ENCODE peak calls at places on chromosomes 6 and 20, in seven cellular contexts. One of them, this sample, is unnamed.

GRCh38 chr6:138782243-138782642 is 8.7 kb downstream of the CCDC28A start:
- DNase-seq in breast epithelium: no peak
- DNase-seq in OCI-LY7: no peak
- DNase-seq in heart left ventricle: no peak
- DNase-seq in heart right ventricle: no peak
- DNase-seq in CD8-positive, alpha-beta memory T cell: no peak
- DNase-seq in esophagus muscularis mucosa: no peak
- DNase-seq in this sample: no peak

GRCh38 chr6:167096991-167097390 is 25.9 kb upstream of the CCR6 start:
- DNase-seq in heart right ventricle: no peak
- DNase-seq in CD8-positive, alpha-beta memory T cell: no peak
- DNase-seq in heart left ventricle: no peak
- DNase-seq in esophagus muscularis mucosa: peak; percentile 45
- DNase-seq in OCI-LY7: no peak
- DNase-seq in breast epithelium: no peak
- DNase-seq in this sample: no peak

GRCh38 chr20:63652192-63652980 is 838 bp downstream of the STMN3 start:
- DNase-seq in OCI-LY7: no peak
- DNase-seq in CD8-positive, alpha-beta memory T cell: peak; percentile 69
- DNase-seq in esophagus muscularis mucosa: no peak
- DNase-seq in breast epithelium: no peak
- DNase-seq in heart left ventricle: peak; percentile 46
- DNase-seq in heart right ventricle: peak; percentile 39
- DNase-seq in this sample: no peak

GRCh38 chr20:63775096-63775978 is 35.8 kb downstream of the SLC2A4RG start:
- DNase-seq in breast epithelium: no peak
- DNase-seq in heart left ventricle: no peak
- DNase-seq in heart right ventricle: peak; percentile 55
- DNase-seq in esophagus muscularis mucosa: no peak
- DNase-seq in OCI-LY7: peak; percentile 53
- DNase-seq in CD8-positive, alpha-beta memory T cell: peak; percentile 58
- DNase-seq in this sample: no peak

GRCh38 chr6:57198926-57199636 is 23.0 kb downstream of the RAB23 start:
- DNase-seq in CD8-positive, alpha-beta memory T cell: no peak
- DNase-seq in heart left ventricle: no peak
- DNase-seq in esophagus muscularis mucosa: no peak
- DNase-seq in breast epithelium: no peak
- DNase-seq in OCI-LY7: no peak
- DNase-seq in heart right ventricle: no peak
- DNase-seq in this sample: no peak

GRCh38 chr6:122821095-122821494 is 32.0 kb downstream of the SMPDL3A start:
- DNase-seq in breast epithelium: no peak
- DNase-seq in CD8-positive, alpha-beta memory T cell: no peak
- DNase-seq in heart right ventricle: no peak
- DNase-seq in heart left ventricle: no peak
- DNase-seq in OCI-LY7: no peak
- DNase-seq in esophagus muscularis mucosa: no peak
- DNase-seq in this sample: no peak

GRCh38 chr6:133070410-133071043 is 170.6 kb upstream of the EYA4 start:
- DNase-seq in CD8-positive, alpha-beta memory T cell: no peak
- DNase-seq in heart left ventricle: no peak
- DNase-seq in OCI-LY7: no peak
- DNase-seq in breast epithelium: no peak
- DNase-seq in esophagus muscularis mucosa: no peak
- DNase-seq in heart right ventricle: no peak
- DNase-seq in this sample: no peak

GRCh38 chr6:113818528-113818927 is 38.6 kb upstream of the MARCKS start:
- DNase-seq in esophagus muscularis mucosa: no peak
- DNase-seq in CD8-positive, alpha-beta memory T cell: no peak
- DNase-seq in heart left ventricle: no peak
- DNase-seq in breast epithelium: no peak
- DNase-seq in OCI-LY7: no peak
- DNase-seq in heart right ventricle: no peak
- DNase-seq in this sample: no peak

GRCh38 chr6:113433506-113433991 is 423.6 kb upstream of the MARCKS start:
- DNase-seq in breast epithelium: peak; percentile 84
- DNase-seq in esophagus muscularis mucosa: no peak
- DNase-seq in OCI-LY7: no peak
- DNase-seq in heart left ventricle: peak; percentile 22
- DNase-seq in CD8-positive, alpha-beta memory T cell: no peak
- DNase-seq in heart right ventricle: peak; percentile 26
- DNase-seq in this sample: no peak

GRCh38 chr6:21748343-21749063 is 155.0 kb downstream of the SOX4 start:
- DNase-seq in heart left ventricle: no peak
- DNase-seq in breast epithelium: no peak
- DNase-seq in esophagus muscularis mucosa: no peak
- DNase-seq in heart right ventricle: no peak
- DNase-seq in OCI-LY7: peak; percentile 4
- DNase-seq in CD8-positive, alpha-beta memory T cell: no peak
- DNase-seq in this sample: no peak

GRCh38 chr6:2839195-2839981 is 2.3 kb downstream of the SERPINB1 start:
- DNase-seq in heart right ventricle: no peak
- DNase-seq in OCI-LY7: no peak
- DNase-seq in breast epithelium: no peak
- DNase-seq in heart left ventricle: no peak
- DNase-seq in CD8-positive, alpha-beta memory T cell: no peak
- DNase-seq in esophagus muscularis mucosa: peak; percentile 39
- DNase-seq in this sample: no peak

GRCh38 chr20:31606678-31606927 is 1.5 kb downstream of the ID1 start:
- DNase-seq in heart right ventricle: no peak
- DNase-seq in breast epithelium: no peak
- DNase-seq in esophagus muscularis mucosa: no peak
- DNase-seq in OCI-LY7: no peak
- DNase-seq in heart left ventricle: no peak
- DNase-seq in CD8-positive, alpha-beta memory T cell: no peak
- DNase-seq in this sample: no peak

GRCh38 chr6:130743175-130743574 is 84.0 kb upstream of the SMLR1 start:
- DNase-seq in CD8-positive, alpha-beta memory T cell: no peak
- DNase-seq in breast epithelium: no peak
- DNase-seq in heart right ventricle: no peak
- DNase-seq in OCI-LY7: no peak
- DNase-seq in heart left ventricle: no peak
- DNase-seq in esophagus muscularis mucosa: no peak
- DNase-seq in this sample: no peak

GRCh38 chr6:115514656-115515055 is 546.0 kb downstream of the FRK start:
- DNase-seq in heart left ventricle: no peak
- DNase-seq in OCI-LY7: no peak
- DNase-seq in esophagus muscularis mucosa: no peak
- DNase-seq in CD8-positive, alpha-beta memory T cell: no peak
- DNase-seq in heart right ventricle: no peak
- DNase-seq in breast epithelium: no peak
- DNase-seq in this sample: no peak

GRCh38 chr6:157090736-157091135 is 232.6 kb downstream of the TMEM242 start:
- DNase-seq in heart left ventricle: no peak
- DNase-seq in OCI-LY7: no peak
- DNase-seq in CD8-positive, alpha-beta memory T cell: no peak
- DNase-seq in esophagus muscularis mucosa: no peak
- DNase-seq in heart right ventricle: no peak
- DNase-seq in breast epithelium: no peak
- DNase-seq in this sample: peak; percentile 14
- H3K36me3 ChIP-seq in heart left ventricle: no peaks in the 10 kb centered on the region
- H3K36me3 ChIP-seq in OCI-LY7: peaks cover 46% of the 10 kb centered on the region
- H3K36me3 ChIP-seq in CD8-positive, alpha-beta memory T cell: no peaks in the 10 kb centered on the region
- H3K36me3 ChIP-seq in esophagus muscularis mucosa: no peaks in the 10 kb centered on the region
- H3K36me3 ChIP-seq in heart right ventricle: peaks cover 14% of the 10 kb centered on the region
- H3K36me3 ChIP-seq in breast epithelium: no peaks in the 10 kb centered on the region
- H3K36me3 ChIP-seq in this sample: no peaks in the 10 kb centered on the region

GRCh38 chr6:44145839-44146238 is 12.8 kb upstream of the CAPN11 start:
- DNase-seq in breast epithelium: no peak
- DNase-seq in heart right ventricle: no peak
- DNase-seq in CD8-positive, alpha-beta memory T cell: no peak
- DNase-seq in esophagus muscularis mucosa: no peak
- DNase-seq in OCI-LY7: no peak
- DNase-seq in heart left ventricle: no peak
- DNase-seq in this sample: no peak

GRCh38 chr6:44148306-44148705 is 10.3 kb upstream of the CAPN11 start:
- DNase-seq in breast epithelium: no peak
- DNase-seq in heart left ventricle: no peak
- DNase-seq in OCI-LY7: no peak
- DNase-seq in CD8-positive, alpha-beta memory T cell: no peak
- DNase-seq in heart right ventricle: no peak
- DNase-seq in esophagus muscularis mucosa: no peak
- DNase-seq in this sample: no peak

GRCh38 chr6:44146685-44147084 is 11.9 kb upstream of the CAPN11 start:
- DNase-seq in esophagus muscularis mucosa: no peak
- DNase-seq in heart left ventricle: no peak
- DNase-seq in breast epithelium: no peak
- DNase-seq in heart right ventricle: no peak
- DNase-seq in OCI-LY7: no peak
- DNase-seq in CD8-positive, alpha-beta memory T cell: no peak
- DNase-seq in this sample: no peak

GRCh38 chr6:44149369-44150012 is 9.1 kb upstream of the CAPN11 start:
- DNase-seq in breast epithelium: no peak
- DNase-seq in heart left ventricle: no peak
- DNase-seq in OCI-LY7: no peak
- DNase-seq in heart right ventricle: no peak
- DNase-seq in CD8-positive, alpha-beta memory T cell: no peak
- DNase-seq in esophagus muscularis mucosa: no peak
- DNase-seq in this sample: no peak

GRCh38 chr6:44147256-44147655 is 11.4 kb upstream of the CAPN11 start:
- DNase-seq in breast epithelium: no peak
- DNase-seq in CD8-positive, alpha-beta memory T cell: no peak
- DNase-seq in esophagus muscularis mucosa: no peak
- DNase-seq in heart left ventricle: no peak
- DNase-seq in OCI-LY7: no peak
- DNase-seq in heart right ventricle: no peak
- DNase-seq in this sample: no peak
- H3K36me3 ChIP-seq in breast epithelium: peaks cover 6% of the 10 kb centered on the region
- H3K36me3 ChIP-seq in CD8-positive, alpha-beta memory T cell: peaks cover 20% of the 10 kb centered on the region
- H3K36me3 ChIP-seq in esophagus muscularis mucosa: peaks cover 9% of the 10 kb centered on the region
- H3K36me3 ChIP-seq in heart left ventricle: peaks cover 58% of the 10 kb centered on the region
- H3K36me3 ChIP-seq in OCI-LY7: no peaks in the 10 kb centered on the region
- H3K36me3 ChIP-seq in heart right ventricle: peaks cover 83% of the 10 kb centered on the region
- H3K36me3 ChIP-seq in this sample: peaks cover 35% of the 10 kb centered on the region

DNA sequence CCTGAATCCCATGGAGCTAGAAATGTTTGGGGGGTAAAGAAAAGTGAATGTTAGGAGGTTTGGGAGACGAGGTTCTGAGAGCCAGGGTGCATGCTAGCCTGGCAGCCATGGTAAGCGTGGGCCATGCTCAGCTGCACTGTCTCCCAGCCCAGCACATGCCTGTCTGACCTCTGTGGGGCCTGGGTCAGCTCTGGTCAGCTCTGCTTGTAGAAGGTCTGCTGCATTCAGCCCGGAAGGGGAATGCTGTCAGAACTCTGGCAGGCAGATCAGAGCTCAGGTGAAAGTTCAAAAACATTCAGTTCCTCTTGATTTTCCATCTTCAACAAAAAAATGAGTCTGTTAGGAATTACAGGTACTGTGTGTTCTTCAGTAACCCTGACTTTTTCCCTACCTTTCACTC is 5.8 kb upstream of the GNRH2 start:
- DNase-seq in OCI-LY7: no peak
- DNase-seq in CD8-positive, alpha-beta memory T cell: no peak
- DNase-seq in heart left ventricle: no peak
- DNase-seq in esophagus muscularis mucosa: no peak
- DNase-seq in breast epithelium: no peak
- DNase-seq in heart right ventricle: no peak
- DNase-seq in this sample: no peak
- H3K36me3 ChIP-seq in OCI-LY7: peaks cover 54% of the 10 kb centered on the region
- H3K36me3 ChIP-seq in CD8-positive, alpha-beta memory T cell: peaks cover 52% of the 10 kb centered on the region
- H3K36me3 ChIP-seq in heart left ventricle: peaks cover 57% of the 10 kb centered on the region
- H3K36me3 ChIP-seq in esophagus muscularis mucosa: peaks cover 47% of the 10 kb centered on the region
- H3K36me3 ChIP-seq in breast epithelium: peaks cover 6% of the 10 kb centered on the region
- H3K36me3 ChIP-seq in heart right ventricle: peaks cover 80% of the 10 kb centered on the region
- H3K36me3 ChIP-seq in this sample: peaks cover 76% of the 10 kb centered on the region

DNA sequence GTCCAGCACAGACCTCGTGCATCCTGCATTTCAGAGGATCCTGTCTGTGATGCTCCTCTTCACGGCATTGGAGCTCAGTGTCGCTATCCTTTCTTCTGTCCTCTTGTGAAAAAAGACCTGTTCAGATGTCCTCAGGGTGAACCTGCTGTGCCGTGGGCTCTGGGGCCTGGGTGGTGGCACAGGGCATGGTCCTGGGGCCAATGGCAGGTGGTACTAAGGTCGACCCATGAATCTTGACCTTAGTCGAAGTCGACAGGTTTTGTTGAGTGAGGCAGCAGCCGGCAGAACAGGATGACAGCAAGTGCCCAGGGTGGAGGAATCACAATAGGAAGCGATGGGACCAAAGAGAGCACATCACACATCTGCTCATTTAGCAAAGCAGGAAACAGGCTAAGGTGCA is 22.0 kb upstream of the MAS1L start:
- DNase-seq in breast epithelium: no peak
- DNase-seq in heart right ventricle: no peak
- DNase-seq in OCI-LY7: no peak
- DNase-seq in CD8-positive, alpha-beta memory T cell: no peak
- DNase-seq in heart left ventricle: no peak
- DNase-seq in esophagus muscularis mucosa: no peak
- DNase-seq in this sample: no peak
- H3K36me3 ChIP-seq in breast epithelium: no peaks in the 10 kb centered on the region
- H3K36me3 ChIP-seq in heart right ventricle: no peaks in the 10 kb centered on the region
- H3K36me3 ChIP-seq in OCI-LY7: no peaks in the 10 kb centered on the region
- H3K36me3 ChIP-seq in CD8-positive, alpha-beta memory T cell: no peaks in the 10 kb centered on the region
- H3K36me3 ChIP-seq in heart left ventricle: no peaks in the 10 kb centered on the region
- H3K36me3 ChIP-seq in esophagus muscularis mucosa: no peaks in the 10 kb centered on the region
- H3K36me3 ChIP-seq in this sample: no peaks in the 10 kb centered on the region

DNA sequence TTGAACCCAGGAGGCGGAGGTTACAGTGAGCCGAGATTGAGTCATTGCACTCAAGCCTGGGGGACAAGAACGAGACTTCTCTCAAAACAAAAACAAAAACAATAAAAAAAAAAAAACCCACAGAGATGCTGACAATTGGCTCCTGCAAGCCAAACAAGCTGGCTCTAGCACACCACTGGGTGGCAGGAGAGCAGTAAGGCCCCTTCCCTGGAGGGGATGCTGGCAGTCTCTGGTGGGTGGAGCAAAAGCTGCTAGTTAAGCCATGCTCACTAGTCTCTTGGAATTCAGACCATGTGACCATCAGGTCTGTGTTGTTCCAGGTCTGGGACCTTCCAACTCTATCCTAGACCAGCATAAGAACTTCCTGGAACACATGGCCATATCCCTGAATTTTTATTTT is 18.9 kb upstream of the DSN1 start:
- DNase-seq in heart left ventricle: peak; percentile 41
- DNase-seq in CD8-positive, alpha-beta memory T cell: no peak
- DNase-seq in esophagus muscularis mucosa: no peak
- DNase-seq in heart right ventricle: no peak
- DNase-seq in OCI-LY7: peak; percentile 83
- DNase-seq in breast epithelium: no peak
- DNase-seq in this sample: no peak
- H3K36me3 ChIP-seq in heart left ventricle: peaks cover 56% of the 10 kb centered on the region
- H3K36me3 ChIP-seq in CD8-positive, alpha-beta memory T cell: no peaks in the 10 kb centered on the region
- H3K36me3 ChIP-seq in esophagus muscularis mucosa: peaks cover 59% of the 10 kb centered on the region
- H3K36me3 ChIP-seq in heart right ventricle: peaks cover 98% of the 10 kb centered on the region
- H3K36me3 ChIP-seq in OCI-LY7: peaks cover 13% of the 10 kb centered on the region
- H3K36me3 ChIP-seq in breast epithelium: peaks cover 5% of the 10 kb centered on the region
- H3K36me3 ChIP-seq in this sample: peaks cover 10% of the 10 kb centered on the region

This sample was measured in upper lobe of left lung.